ENCODE peak calls at places on chromosomes 4 and X, in five cellular contexts. D, A, R, K and F are unnamed samples.

GRCh38 chrX:145190801-145191389 is 56.4 kb upstream of the SPANXN1 start:
- DNase-seq in D (no peak), A (peak; percentile 3), R (no peak), K (peak; percentile 4), F (no peak)

GRCh38 chrX:121010218-121010617 is 24.7 kb upstream of the CT47A1 start:
- DNase-seq in D (no peak), A (peak; percentile 35), R (no peak), K (no peak), F (no peak)

GRCh38 chr4:38663801-38664703 is at the start of gene KLF3:
- DNase-seq in D (peak; percentile 93), A (peak; percentile 84), R (peak; percentile 97), K (peak; percentile 91), F (peak; percentile 85)

GRCh38 chr4:142718981-142719380 is 127.1 kb downstream of the INPP4B start:
- DNase-seq in D (no peak), A (no peak), R (no peak), K (no peak), F (no peak)

GRCh38 chrX:150693782-150694574 is 782 bp downstream of the MTMR1 start:
- DNase-seq in D (peak; percentile 52), A (peak; percentile 54), R (peak; percentile 69), K (peak; percentile 89), F (peak; percentile 87)

GRCh38 chr4:11743236-11743635 is 314.5 kb upstream of the HS3ST1 start:
- DNase-seq in D (no peak), A (peak; percentile 18), R (no peak), K (no peak), F (no peak)

GRCh38 chr4:129355529-129355928 is 259.6 kb downstream of the C4orf33 start:
- DNase-seq in D (no peak), A (peak; percentile 67), R (no peak), K (no peak), F (no peak)

GRCh38 chr4:40375620-40376019 is 40.5 kb downstream of the CHRNA9 start:
- DNase-seq in D (no peak), A (no peak), R (no peak), K (no peak), F (no peak)

GRCh38 chr4:3330682-3331081 is 37.9 kb downstream of the RGS12 start:
- DNase-seq in D (no peak), A (no peak), R (no peak), K (no peak), F (no peak)

GRCh38 chrX:107450823-107451509 is 1.5 kb downstream of the FRMPD3 start:
- DNase-seq in D (no peak), A (peak; percentile 10), R (no peak), K (no peak), F (no peak)
- TF ChIP-seq CTCF in D (no peak), A (no peak), R (no peak), K (no peak), F (peak; percentile 2)

GRCh38 chr4:112514449-112515277 is 1.3 kb downstream of the NEUROG2 start:
- DNase-seq in D (no peak), A (peak; percentile 13), R (no peak), K (peak; percentile 65), F (no peak)
- TF ChIP-seq CTCF in D (no peak), A (no peak), R (no peak), K (peak; percentile 47), F (peak; percentile 41)

DNA sequence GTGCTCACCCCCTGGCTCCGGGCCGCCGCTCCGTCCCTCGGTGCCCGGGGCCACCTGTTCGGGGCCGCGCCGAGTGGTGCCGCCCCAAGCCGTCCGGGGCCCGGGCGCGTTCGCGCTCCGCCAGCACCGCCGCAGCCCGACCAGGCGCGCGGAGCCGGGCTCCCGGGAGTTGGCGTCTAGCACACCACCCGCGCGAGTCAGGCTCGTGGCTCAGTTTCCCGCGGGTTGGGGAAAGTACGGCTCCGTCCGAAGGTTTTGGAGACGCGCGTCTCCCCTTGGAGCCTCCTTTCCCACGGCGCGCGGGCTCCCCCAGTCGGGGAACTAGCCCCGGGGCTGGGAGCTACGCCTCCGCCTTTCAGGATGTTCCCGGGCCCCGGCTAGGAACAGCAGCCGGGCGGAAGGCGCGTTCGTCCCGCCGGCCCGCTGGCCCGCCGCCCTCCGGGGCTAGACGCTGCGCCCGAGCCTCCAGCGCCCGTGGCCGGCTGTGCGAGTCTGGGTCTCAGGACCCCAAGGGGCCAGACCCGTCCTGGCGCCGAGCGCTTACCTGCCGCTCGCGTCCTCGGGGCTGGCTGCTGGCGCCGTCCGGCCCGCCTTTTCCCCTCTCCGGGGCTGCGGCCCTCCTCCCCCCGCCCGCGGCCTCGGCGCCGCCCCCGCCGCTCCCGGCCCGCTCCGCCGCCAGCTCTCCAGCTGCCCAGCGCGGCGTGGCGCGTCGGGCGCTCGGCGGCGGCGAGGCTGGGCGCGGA is at the start of gene ADGRG2:
- DNase-seq in D (no peak), A (peak; percentile 22), R (no peak), K (peak; percentile 28), F (no peak)
- TF ChIP-seq CTCF in D (no peak), A (no peak), R (no peak), K (no peak), F (no peak)

DNA sequence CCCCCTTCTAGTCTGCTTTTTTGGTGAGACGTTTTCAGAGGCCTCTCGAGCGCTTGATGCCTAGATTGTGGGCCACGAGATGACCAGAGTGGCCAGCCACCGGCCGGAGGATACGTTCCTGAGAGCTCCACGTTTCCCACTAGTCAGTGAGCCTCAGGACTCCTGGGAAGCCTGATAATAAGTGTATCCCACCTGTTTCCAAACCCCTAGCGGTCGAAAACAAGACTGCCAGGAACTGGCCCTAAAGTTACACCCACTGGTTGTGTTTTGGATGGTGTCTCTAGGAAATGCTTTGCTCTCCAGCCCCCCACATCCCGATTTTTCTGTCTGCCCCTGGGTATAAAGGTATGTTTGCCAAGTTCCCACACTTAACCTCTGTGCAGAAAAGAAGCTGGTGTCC is 4.6 kb upstream of the RS1 start:
- DNase-seq in D (no peak), A (peak; percentile 20), R (no peak), K (no peak), F (no peak)
- TF ChIP-seq CTCF in D (no peak), A (peak; percentile 36), R (no peak), K (no peak), F (no peak)

GRCh38 chr4:101968364-101968763 is 177.8 kb downstream of the BANK1 start:
- DNase-seq in D (no peak), A (no peak), R (no peak), K (no peak), F (no peak)
- TF ChIP-seq CTCF in D (no peak), A (no peak), R (no peak), K (no peak), F (no peak)

GRCh38 chrX:112913807-112914206 is 73.2 kb upstream of the AMOT start:
- DNase-seq in D (no peak), A (no peak), R (no peak), K (no peak), F (no peak)
- TF ChIP-seq CTCF in D (no peak), A (peak; percentile 5), R (no peak), K (no peak), F (no peak)

DNA sequence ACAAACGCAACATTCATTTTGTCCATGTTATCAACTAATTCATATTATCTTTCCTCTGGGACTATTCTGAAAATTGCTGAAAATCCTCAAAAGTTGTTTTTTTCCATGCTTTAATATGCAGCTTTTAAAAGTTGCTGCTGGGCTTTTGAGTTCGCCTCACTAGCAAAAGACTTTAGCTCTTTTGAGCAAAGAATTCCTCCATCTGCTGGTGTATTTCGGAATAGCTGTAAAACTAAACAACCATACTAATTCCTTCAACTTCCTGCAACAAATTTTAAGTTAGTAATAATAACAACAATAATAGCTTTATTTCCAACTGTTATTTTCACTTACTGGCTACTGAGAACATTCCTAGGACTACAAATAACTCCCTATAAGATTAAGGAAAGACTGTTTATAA is 124.5 kb upstream of the PLAC1 start:
- DNase-seq in D (no peak), A (peak; percentile 58), R (no peak), K (no peak), F (no peak)
- TF ChIP-seq CTCF in D (no peak), A (peak; percentile 65), R (no peak), K (peak; percentile 36), F (peak; percentile 3)